ENCODE peak calls at places on chromosome 20, in seven cellular contexts. G is NCI-H510A treated with DMSO at 0.1 percent for 48 hours; T is Caki2; J is SW480; N is GM23338; R is activated CD4-positive, alpha-beta T cell treated with anti-CD3 and anti-CD28 coated beads for 36 hours; Q is fibroblast of mammary gland. M is an unnamed sample.

GRCh38 chr20:41049451-41049850 is 20.8 kb downstream of the TOP1 start:
- DNase-seq in G (peak), T (no peak), J (no peak), N (no peak), R (no peak), Q (no peak), M (no peak)

GRCh38 chr20:54044156-54044555 is 26.2 kb downstream of the BCAS1 start:
- DNase-seq in G (no peak), T (no peak), J (no peak), N (no peak), R (no peak), Q (peak), M (peak)

GRCh38 chr20:38855356-38855755 is 49.9 kb downstream of the PPP1R16B start:
- DNase-seq in G (no peak), T (no peak), J (no peak), N (no peak), R (no peak), Q (peak), M (peak)

GRCh38 chr20:32452776-32453466 is 94.8 kb downstream of the ASXL1 start:
- DNase-seq in G (no peak), T (no peak), J (no peak), N (no peak), R (no peak), Q (no peak), M (no peak)

GRCh38 chr20:4546786-4547185 is 174.9 kb upstream of the PRND start:
- DNase-seq in G (no peak), T (peak), J (peak), N (no peak), R (no peak), Q (peak), M (peak)

GRCh38 chr20:49461894-49462293 is 20.6 kb downstream of the KCNB1 start:
- DNase-seq in G (no peak), T (no peak), J (no peak), N (no peak), R (no peak), Q (no peak), M (no peak)

GRCh38 chr20:21464916-21465315 is 48.9 kb downstream of the NKX2-2 start:
- DNase-seq in G (no peak), T (no peak), J (no peak), N (no peak), R (no peak), Q (no peak), M (no peak)

GRCh38 chr20:13995841-13996240 is 525 bp downstream of the MACROD2 start:
- DNase-seq in G (peak), T (peak), J (peak), N (peak), R (peak), Q (no peak), M (peak)

GRCh38 chr20:37543828-37544227 is 16.2 kb upstream of the BLCAP start:
- DNase-seq in G (no peak), T (no peak), J (peak), N (peak), R (no peak), Q (peak), M (peak)

GRCh38 chr20:10236540-10237533 is 18.2 kb downstream of the SNAP25 start:
- DNase-seq in G (no peak), T (no peak), J (no peak), N (no peak), R (no peak), Q (no peak), M (peak)

GRCh38 chr20:13200767-13201500 is 20.1 kb upstream of the ISM1 start:
- DNase-seq in G (peak), T (no peak), J (no peak), N (peak), R (no peak), Q (no peak), M (no peak)

GRCh38 chr20:64145458-64146300 is 18.6 kb upstream of the MYT1 start:
- DNase-seq in G (no peak), T (no peak), J (no peak), N (peak), R (peak), Q (no peak), M (no peak)

GRCh38 chr20:17969276-17969883 is 562 bp downstream of the MGME1 start:
- DNase-seq in G (peak), T (no peak), J (peak), N (peak), R (peak), Q (no peak), M (peak)

GRCh38 chr20:20859510-20859909 is 147.1 kb upstream of the RALGAPA2 start:
- DNase-seq in G (no peak), T (no peak), J (no peak), N (no peak), R (no peak), Q (no peak), M (no peak)

GRCh38 chr20:6178537-6178936 is 55.7 kb upstream of the FERMT1 start:
- DNase-seq in G (peak), T (peak), J (peak), N (peak), R (no peak), Q (peak), M (peak)

GRCh38 chr20:25867776-25868649 is 171.4 kb upstream of the ZNF337 start:
- DNase-seq in G (peak), T (no peak), J (no peak), N (peak), R (peak), Q (peak), M (peak)

GRCh38 chr20:29740951-29741593 is 1516.4 kb upstream of the DEFB115 start:
- DNase-seq in G (no peak), T (no peak), J (no peak), N (no peak), R (no peak), Q (no peak), M (no peak)

GRCh38 chr20:48827880-48828733 is at the start of gene PREX1:
- DNase-seq in G (peak), T (peak), J (peak), N (peak), R (peak), Q (peak), M (peak)

M was measured in astrocyte of the hippocampus.